ENCODE peak calls at places on chromosomes 12 and 14, in ten cellular contexts. Z is Peyer's patch; T is A673; U is stimulated activated CD4-positive, alpha-beta T cell treated with anti-CD3 and anti-CD28 coated beads, Interleukin-2, amount 100 ng/mL, for 24 hours; B is GM20000; A is dorsolateral prefrontal cortex; E is mucosa of gallbladder; J is EL; V is BE2C; I is pancreas. M is an unnamed sample.

GRCh38 chr14:57988445-57988844 is 122.6 kb upstream of the SLC35F4 start:
- DNase-seq in Z (no peak), T (no peak), U (no peak), B (no peak), A (no peak), E (no peak), J (no peak), V (no peak), I (no peak), M (no peak)

GRCh38 chr14:61342486-61342885 is 21.1 kb downstream of the PRKCH start:
- DNase-seq in Z (no peak), T (no peak), U (peak; percentile 82), B (no peak), A (no peak), E (peak; percentile 34), J (no peak), V (no peak), I (no peak), M (no peak)

GRCh38 chr12:9751204-9752144 is 9.2 kb downstream of the CD69 start:
- DNase-seq in Z (no peak), T (peak; percentile 34), U (peak; percentile 62), B (no peak), A (no peak), E (no peak), J (peak; percentile 28), V (no peak), I (no peak), M (no peak)

GRCh38 chr14:103542545-103543088 is 13.6 kb downstream of the TRMT61A start:
- DNase-seq in Z (no peak), T (no peak), U (no peak), B (no peak), A (peak; percentile 94), E (no peak), J (no peak), V (peak; percentile 51), I (no peak), M (no peak)

GRCh38 chr14:99266181-99267178 is 5.5 kb downstream of the BCL11B start:
- DNase-seq in Z (peak; percentile 86), T (peak; percentile 90), U (peak; percentile 92), B (peak; percentile 81), A (peak; percentile 76), E (peak; percentile 78), J (peak; percentile 53), V (peak; percentile 75), I (peak; percentile 91), M (peak; percentile 84)

GRCh38 chr14:38342803-38343202 is 86.9 kb upstream of the CLEC14A start:
- DNase-seq in Z (no peak), T (no peak), U (no peak), B (no peak), A (no peak), E (no peak), J (peak; percentile 97), V (no peak), I (no peak), M (peak; percentile 68)

GRCh38 chr12:52274521-52274920 is at the start of gene KRT86:
- DNase-seq in Z (no peak), T (no peak), U (no peak), B (no peak), A (no peak), E (no peak), J (no peak), V (no peak), I (no peak), M (no peak)

GRCh38 chr12:1044697-1045096 is 53.7 kb downstream of the ERC1 start:
- DNase-seq in Z (no peak), T (peak; percentile 12), U (no peak), B (no peak), A (no peak), E (no peak), J (peak; percentile 72), V (no peak), I (no peak), M (peak; percentile 34)

GRCh38 chr12:124716208-124717141 is 147.2 kb downstream of the SCARB1 start:
- DNase-seq in Z (no peak), T (no peak), U (no peak), B (no peak), A (no peak), E (peak; percentile 74), J (no peak), V (no peak), I (no peak), M (no peak)

GRCh38 chr12:111757361-111758119 is 9.2 kb upstream of the ALDH2 start:
- DNase-seq in Z (no peak), T (no peak), U (no peak), B (peak; percentile 63), A (no peak), E (peak; percentile 51), J (peak; percentile 72), V (no peak), I (peak; percentile 81), M (peak; percentile 70)

GRCh38 chr14:63852271-63852816 is 460 bp upstream of the SYNE2 start:
- DNase-seq in Z (no peak), T (no peak), U (no peak), B (no peak), A (no peak), E (no peak), J (no peak), V (no peak), I (no peak), M (no peak)

GRCh38 chr14:99430491-99430890 is 50.2 kb downstream of the SETD3 start:
- DNase-seq in Z (no peak), T (no peak), U (no peak), B (no peak), A (no peak), E (peak; percentile 46), J (no peak), V (peak; percentile 31), I (peak; percentile 76), M (no peak)

GRCh38 chr12:668092-668481 is 4.8 kb upstream of the NINJ2 start:
- DNase-seq in Z (no peak), T (no peak), U (no peak), B (no peak), A (no peak), E (no peak), J (no peak), V (no peak), I (no peak), M (no peak)

GRCh38 chr14:51269634-51270033 is 29.6 kb downstream of the TMX1 start:
- DNase-seq in Z (no peak), T (no peak), U (no peak), B (no peak), A (no peak), E (no peak), J (no peak), V (no peak), I (no peak), M (no peak)

GRCh38 chr14:96538663-96539317 is 36.6 kb downstream of the PAPOLA start:
- DNase-seq in Z (no peak), T (no peak), U (no peak), B (no peak), A (no peak), E (no peak), J (no peak), V (no peak), I (no peak), M (no peak)

GRCh38 chr14:96203635-96204034 is 1.0 kb upstream of the BDKRB2 start:
- DNase-seq in Z (no peak), T (no peak), U (no peak), B (no peak), A (no peak), E (no peak), J (no peak), V (no peak), I (no peak), M (no peak)

GRCh38 chr12:112919131-112919530 is 12.4 kb downstream of the OAS1 start:
- DNase-seq in Z (no peak), T (peak; percentile 52), U (no peak), B (no peak), A (no peak), E (no peak), J (no peak), V (no peak), I (no peak), M (no peak)

GRCh38 chr12:123671876-123672275 is 963 bp downstream of the TCTN2 start:
- DNase-seq in Z (no peak), T (no peak), U (no peak), B (no peak), A (no peak), E (no peak), J (no peak), V (no peak), I (no peak), M (peak; percentile 56)

GRCh38 chr12:77979597-77980250 is 149.0 kb downstream of the NAV3 start:
- DNase-seq in Z (no peak), T (no peak), U (no peak), B (no peak), A (no peak), E (no peak), J (peak; percentile 10), V (no peak), I (no peak), M (no peak)

GRCh38 chr12:570949-571794 is 92.1 kb downstream of the NINJ2 start:
- DNase-seq in Z (peak; percentile 84), T (peak; percentile 36), U (no peak), B (no peak), A (no peak), E (peak; percentile 76), J (peak; percentile 80), V (no peak), I (peak; percentile 54), M (peak; percentile 88)

GRCh38 chr14:82806426-82806825 is 1272.8 kb upstream of the SEL1L start:
- DNase-seq in Z (no peak), T (no peak), U (no peak), B (no peak), A (no peak), E (no peak), J (no peak), V (no peak), I (no peak), M (no peak)

GRCh38 chr12:25797335-25797863 is 161.1 kb upstream of the RASSF8 start:
- DNase-seq in Z (no peak), T (no peak), U (no peak), B (no peak), A (no peak), E (no peak), J (no peak), V (no peak), I (no peak), M (no peak)

GRCh38 chr14:94355191-94355794 is 32.2 kb upstream of the SERPINA6 start:
- DNase-seq in Z (peak; percentile 62), T (peak; percentile 10), U (peak; percentile 15), B (no peak), A (no peak), E (peak; percentile 50), J (peak; percentile 69), V (no peak), I (no peak), M (peak; percentile 43)

GRCh38 chr14:24171422-24172260 is at the start of gene REC8:
- DNase-seq in Z (peak; percentile 66), T (no peak), U (peak; percentile 67), B (peak; percentile 94), A (peak; percentile 96), E (peak; percentile 96), J (no peak), V (peak; percentile 94), I (no peak), M (no peak)

GRCh38 chr14:74875941-74876913 is at the start of gene PROX2:
- DNase-seq in Z (no peak), T (no peak), U (no peak), B (no peak), A (no peak), E (no peak), J (peak; percentile 30), V (no peak), I (no peak), M (no peak)

GRCh38 chr12:623865-624372 is 39.3 kb downstream of the NINJ2 start:
- DNase-seq in Z (no peak), T (no peak), U (no peak), B (no peak), A (no peak), E (no peak), J (no peak), V (no peak), I (no peak), M (no peak)

GRCh38 chr12:95996034-95996658 is at the start of gene HAL:
- DNase-seq in Z (no peak), T (peak; percentile 26), U (no peak), B (no peak), A (no peak), E (no peak), J (no peak), V (no peak), I (no peak), M (no peak)

GRCh38 chr12:50640321-50640939 is 123.5 kb upstream of the ATF1 start:
- DNase-seq in Z (no peak), T (no peak), U (no peak), B (no peak), A (no peak), E (no peak), J (no peak), V (no peak), I (no peak), M (no peak)